ENCODE peak calls at places on chromosomes 1 and 21, in six cellular contexts. Y is spleen, N is IMR-90, L is HepG2, P is heart left ventricle, T is esophagus squamous epithelium. K is an unnamed sample.

GRCh38 chr1:157893681-157894080 is 52.1 kb upstream of the CD5L start:
- DNase-seq in P (no peak), N (no peak), T (no peak), Y (no peak), L (no peak), K (no peak)

GRCh38 chr1:117719004-117719403 is 113.2 kb downstream of the TENT5C start:
- DNase-seq in L (no peak), Y (no peak), P (no peak), N (no peak), T (no peak), K (no peak)

GRCh38 chr1:208117817-208118216 is 126.4 kb downstream of the PLXNA2 start:
- DNase-seq in N (no peak), L (no peak), P (no peak), T (no peak), Y (no peak), K (no peak)

GRCh38 chr1:201653238-201653637 is 114.3 kb downstream of the NAV1 start:
- DNase-seq in L (no peak), N (no peak), P (no peak), Y (no peak), T (no peak), K (no peak)

GRCh38 chr1:54125671-54126070 is 27.1 kb downstream of the CDCP2 start:
- DNase-seq in Y (peak; percentile 57), L (peak; percentile 32), P (peak; percentile 47), N (peak; percentile 26), T (no peak), K (no peak)

GRCh38 chr1:17630048-17630830 is 90.7 kb downstream of the ARHGEF10L start:
- DNase-seq in N (no peak), L (no peak), T (no peak), Y (no peak), P (peak; percentile 64), K (peak; percentile 53)

GRCh38 chr1:87044424-87044823 is 130.0 kb downstream of the HS2ST1 start:
- DNase-seq in T (no peak), P (no peak), N (no peak), Y (no peak), L (no peak), K (no peak)

GRCh38 chr1:53139911-53140310 is 2.5 kb downstream of the SLC1A7 start:
- DNase-seq in T (no peak), N (peak; percentile 66), P (no peak), Y (no peak), L (no peak), K (no peak)

GRCh38 chr1:178531897-178532296 is 19.0 kb downstream of the TEX35 start:
- DNase-seq in Y (peak; percentile 65), N (no peak), L (no peak), P (peak; percentile 59), T (no peak), K (no peak)

GRCh38 chr1:22674410-22674749 is 21.3 kb downstream of the C1QB start:
- DNase-seq in N (no peak), T (no peak), Y (no peak), L (no peak), P (no peak), K (no peak)
- TF ChIP-seq CTCF in N (no peak), T (no peak), Y (no peak), L (no peak), P (no peak), K (no peak)

DNA sequence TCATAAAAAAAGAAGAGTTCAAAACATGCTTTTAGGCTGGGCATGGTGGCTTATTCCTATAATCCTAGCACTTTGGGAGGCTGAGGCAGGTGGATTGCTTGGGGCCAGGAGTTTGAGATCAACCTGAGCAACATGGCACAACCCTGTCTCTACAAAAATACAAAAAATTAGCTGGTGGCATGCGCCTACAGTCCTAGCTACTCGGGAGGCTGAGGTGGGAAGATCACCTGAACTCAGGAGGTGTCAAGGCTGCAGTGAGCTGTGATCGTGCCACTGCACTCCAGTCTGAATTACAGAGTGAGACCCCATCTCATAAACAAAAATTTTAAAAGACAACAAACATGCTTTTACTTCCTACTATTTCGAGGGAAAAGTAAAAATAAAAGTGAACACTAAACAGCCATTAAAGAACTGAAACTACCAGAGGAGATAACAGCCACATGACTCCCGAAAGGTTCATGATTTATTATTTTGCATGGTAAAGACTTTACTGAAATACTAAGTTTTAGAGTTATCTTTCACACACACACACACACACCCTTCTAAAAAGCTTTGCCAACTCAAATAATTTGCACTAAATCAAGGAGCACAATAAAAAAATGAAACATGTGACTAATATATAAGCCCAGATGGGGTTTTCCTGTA is 48.1 kb downstream of the USP1 start:
- DNase-seq in N (no peak), P (no peak), Y (no peak), T (no peak), L (no peak), K (no peak)
- H3K4me3 ChIP-seq in N (no peak overlapping the region), P (no peak overlapping the region), Y (no peak overlapping the region), T (no peak overlapping the region), L (no peak overlapping the region), K (no peak overlapping the region)

DNA sequence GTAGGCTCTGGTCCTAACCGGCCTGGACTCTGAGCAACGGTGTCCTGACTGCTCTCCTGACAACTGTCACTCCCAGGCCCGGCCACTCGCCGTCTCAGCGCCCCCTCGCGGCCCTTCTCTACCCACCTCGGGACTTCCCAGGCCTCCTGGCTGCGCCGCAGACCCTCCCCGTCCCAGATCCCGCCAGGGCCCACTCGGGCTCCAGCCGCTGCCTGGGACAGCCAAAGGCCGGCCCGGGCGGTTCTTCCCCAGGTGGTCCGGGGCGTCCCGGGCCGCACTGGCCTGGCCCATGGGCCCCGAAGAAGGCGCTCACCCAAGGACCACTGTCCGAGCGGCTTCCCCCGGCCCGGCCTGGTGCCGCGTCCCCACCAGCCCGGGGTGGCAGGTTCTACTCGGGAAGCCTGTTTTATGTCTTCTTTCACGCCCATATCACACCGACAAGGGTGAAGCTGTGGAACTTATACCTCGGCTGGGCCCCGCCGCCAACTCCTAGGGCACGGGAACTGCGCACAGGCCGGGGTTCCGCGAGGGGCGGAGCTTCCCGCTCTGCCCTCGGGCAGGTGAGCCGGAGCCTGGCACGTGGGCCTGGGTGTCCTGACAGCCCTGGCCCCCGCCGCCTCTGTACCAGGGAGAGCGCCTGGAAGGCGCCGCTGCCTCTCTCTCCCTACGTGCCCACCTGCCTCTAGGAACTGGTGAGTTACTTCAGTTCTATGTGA is 138.3 kb downstream of the TTLL7 start:
- DNase-seq in N (no peak), Y (peak; percentile 95), P (peak; percentile 84), L (peak; percentile 27), T (peak; percentile 2), K (peak; percentile 58)
- TF ChIP-seq POLR2A in N (no peak), Y (no peak), P (no peak), L (no peak), T (no peak), K (no peak)

DNA sequence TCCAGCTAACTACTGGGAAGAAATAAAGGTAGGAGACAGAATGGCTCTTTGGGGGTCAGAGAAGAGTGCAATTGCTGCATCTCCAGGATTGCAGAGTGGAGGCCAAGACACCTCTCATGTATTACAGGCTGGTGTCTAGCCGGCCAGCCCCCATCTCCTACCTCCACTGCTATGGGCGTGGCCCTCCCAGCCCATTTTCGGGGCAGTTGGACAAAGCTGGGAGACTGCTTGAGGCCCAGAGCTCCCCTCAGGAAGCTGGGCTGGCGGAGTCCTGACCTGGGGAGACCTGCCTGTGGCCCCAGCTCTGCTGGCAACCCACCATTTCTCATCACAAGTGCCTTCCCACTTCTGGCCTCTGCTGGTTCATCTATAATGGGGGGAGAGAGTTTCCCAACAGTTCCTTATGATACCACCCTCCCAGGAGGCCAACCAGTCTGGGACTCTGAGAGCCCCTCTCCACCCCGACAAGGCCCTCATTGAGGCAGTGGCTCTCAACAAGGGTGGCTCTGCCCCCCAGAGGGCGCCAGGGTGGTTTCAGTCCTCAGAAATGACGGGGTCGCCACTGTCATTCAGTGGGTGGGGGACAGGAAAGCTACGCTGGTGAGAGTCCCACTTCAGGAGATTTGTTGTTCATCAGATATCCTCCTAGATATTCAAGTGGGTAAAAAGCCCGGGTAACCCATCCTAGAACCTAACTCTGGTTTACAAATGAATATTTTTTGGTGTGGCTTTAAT is 11.5 kb downstream of the RAP1GAP start:
- DNase-seq in L (no peak), Y (peak; percentile 63), P (no peak), N (no peak), T (no peak), K (no peak)
- TF ChIP-seq CTCF in L (peak; percentile 21), Y (no peak), P (no peak), N (no peak), T (no peak), K (no peak)

GRCh38 chr21:15442743-15443142 is 287.0 kb upstream of the USP25 start:
- DNase-seq in Y (no peak), P (no peak), T (no peak), L (peak; percentile 29), N (no peak), K (no peak)

GRCh38 chr21:15441999-15442398 is 287.8 kb upstream of the USP25 start:
- DNase-seq in P (no peak), N (no peak), L (no peak), T (no peak), Y (no peak), K (no peak)

GRCh38 chr21:15439726-15440125 is 290.1 kb upstream of the USP25 start:
- DNase-seq in N (no peak), Y (no peak), L (no peak), P (no peak), T (no peak), K (no peak)

GRCh38 chr21:15443740-15444117 is 286.1 kb upstream of the USP25 start:
- DNase-seq in N (no peak), P (no peak), L (peak; percentile 21), Y (no peak), T (no peak), K (no peak)

DNA sequence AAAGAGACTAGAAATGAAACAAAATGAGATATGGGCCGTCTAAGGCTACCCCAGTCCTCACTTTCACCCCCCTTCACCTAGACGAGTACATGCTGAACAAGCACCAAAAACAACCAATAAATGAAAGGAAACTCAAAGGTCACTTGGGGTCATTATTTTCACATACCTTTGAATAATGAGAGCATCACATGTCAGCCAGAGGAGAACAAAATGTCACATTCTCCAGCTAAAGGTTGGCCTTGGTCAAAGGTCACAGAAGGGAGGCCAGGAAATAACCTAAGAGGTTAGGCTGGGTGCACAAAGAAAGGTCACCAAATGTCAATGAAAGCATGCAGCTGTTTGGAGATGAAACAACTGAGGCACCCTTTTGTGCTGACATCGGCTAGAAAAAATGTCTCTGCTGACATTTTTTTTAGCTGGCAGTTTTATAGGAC is 288.7 kb upstream of the USP25 start:
- DNase-seq in P (no peak), N (no peak), L (peak; percentile 99), T (no peak), Y (no peak), K (no peak)
- H3K4me3 ChIP-seq in P (no peak overlapping the region), N (no peak overlapping the region), L (peak overlapping the region; percentile 32), T (no peak overlapping the region), Y (no peak overlapping the region), K (no peak overlapping the region)

GRCh38 chr1:185733818-185734709 is at the start of gene HMCN1:
- DNase-seq in P (peak; percentile 83), N (peak; percentile 65), L (peak; percentile 4), T (no peak), Y (peak; percentile 86), K (peak; percentile 25)
- TF ChIP-seq POLR2A in P (no peak), N (peak; percentile 45), L (no peak), T (no peak), Y (no peak), K (no peak)

GRCh38 chr1:209590405-209590804 is 6.9 kb downstream of the CAMK1G start:
- DNase-seq in Y (no peak), L (peak; percentile 19), N (no peak), P (no peak), T (no peak), K (no peak)
- TF ChIP-seq CTCF in Y (no peak), L (peak; percentile 55), N (peak; percentile 35), P (peak; percentile 51), T (no peak), K (peak; percentile 27)

K was measured in tibial nerve.